ENCODE peak calls at places on chromosome 20, in ten cellular contexts. R is MM.1S; G is mesendoderm; P is NCI-H1694 treated with DMSO at 0.1 percent for 48 hours; Y is activated CD8-positive, alpha-beta memory T cell treated with anti-CD3 and anti-CD28 coated beads for 4 hours; S is GM12865; D is stimulated activated CD8-positive, alpha-beta memory T cell treated with anti-CD3 and anti-CD28 coated beads, Interleukin-4, amount 100 ng/mL, for 1 hour; Z is KBM-7; K is anterior cingulate cortex; E is CD8-positive, alpha-beta T cell. N is an unnamed sample.
A peak's percentile ranks its signal among the peaks of the same experiment; 100 is the strongest.

GRCh38 chr20:38049800-38050199 is 16.3 kb downstream of the RPRD1B start:
- DNase-seq in R (no peak), G (peak; percentile 92), P (no peak), Y (no peak), S (no peak), D (no peak), Z (no peak), K (no peak), E (no peak), N (peak; percentile 40)

GRCh38 chr20:3646651-3647050 is 16.5 kb downstream of the GFRA4 start:
- DNase-seq in R (no peak), G (no peak), P (no peak), Y (no peak), S (no peak), D (no peak), Z (no peak), K (no peak), E (no peak), N (no peak)

GRCh38 chr20:59385461-59385860 is 85.0 kb downstream of the EDN3 start:
- DNase-seq in R (no peak), G (peak; percentile 77), P (no peak), Y (no peak), S (peak; percentile 7), D (no peak), Z (no peak), K (no peak), E (peak; percentile 57), N (peak; percentile 72)

GRCh38 chr20:45038747-45039469 is 62.0 kb downstream of the KCNS1 start:
- DNase-seq in R (no peak), G (no peak), P (no peak), Y (no peak), S (no peak), D (no peak), Z (no peak), K (no peak), E (no peak), N (no peak)

GRCh38 chr20:62815066-62815991 is 1.5 kb upstream of the COL9A3 start:
- DNase-seq in R (no peak), G (peak; percentile 91), P (no peak), Y (no peak), S (no peak), D (no peak), Z (no peak), K (no peak), E (no peak), N (peak; percentile 86)

GRCh38 chr20:47487175-47487917 is 14.3 kb upstream of the NCOA3 start:
- DNase-seq in R (peak; percentile 98), G (no peak), P (no peak), Y (peak; percentile 53), S (peak; percentile 97), D (no peak), Z (peak; percentile 77), K (no peak), E (peak; percentile 61), N (no peak)

GRCh38 chr20:57605045-57605444 is 15.2 kb downstream of the ZBP1 start:
- DNase-seq in R (no peak), G (no peak), P (no peak), Y (no peak), S (no peak), D (no peak), Z (no peak), K (no peak), E (peak; percentile 57), N (no peak)

GRCh38 chr20:44501448-44501847 is 20.4 kb downstream of the SERINC3 start:
- DNase-seq in R (no peak), G (no peak), P (no peak), Y (no peak), S (no peak), D (no peak), Z (no peak), K (no peak), E (no peak), N (no peak)

GRCh38 chr20:24814556-24815195 is 134.4 kb upstream of the CST7 start:
- DNase-seq in R (no peak), G (no peak), P (no peak), Y (no peak), S (no peak), D (no peak), Z (no peak), K (no peak), E (no peak), N (no peak)

GRCh38 chr20:23268792-23269354 is 81.7 kb upstream of the NXT1 start:
- DNase-seq in R (no peak), G (peak; percentile 39), P (no peak), Y (no peak), S (no peak), D (no peak), Z (no peak), K (no peak), E (no peak), N (no peak)

GRCh38 chr20:25478889-25479568 is 71.6 kb downstream of the GINS1 start:
- DNase-seq in R (no peak), G (no peak), P (no peak), Y (no peak), S (no peak), D (no peak), Z (no peak), K (no peak), E (no peak), N (no peak)

GRCh38 chr20:63525968-63526367 is 5.4 kb downstream of the PPDPF start:
- DNase-seq in R (no peak), G (no peak), P (no peak), Y (no peak), S (peak; percentile 17), D (no peak), Z (peak; percentile 43), K (no peak), E (no peak), N (peak; percentile 2)

GRCh38 chr20:57714409-57715267 is 4.8 kb upstream of the PMEPA1 start:
- DNase-seq in R (no peak), G (no peak), P (no peak), Y (no peak), S (no peak), D (no peak), Z (no peak), K (no peak), E (no peak), N (no peak)

GRCh38 chr20:11807070-11807741 is 110.5 kb upstream of the BTBD3 start:
- DNase-seq in R (no peak), G (no peak), P (no peak), Y (no peak), S (no peak), D (no peak), Z (no peak), K (no peak), E (no peak), N (no peak)

GRCh38 chr20:2402271-2402980 is 21.7 kb downstream of the TGM6 start:
- DNase-seq in R (no peak), G (peak; percentile 33), P (no peak), Y (no peak), S (peak; percentile 8), D (no peak), Z (peak; percentile 18), K (no peak), E (no peak), N (no peak)